ENCODE peak calls at places on chromosome 14, in ten cellular contexts. X is COR-L47; I is RWPE1; R is hypothalamus; N is T-helper 9 cell; T is brain microvascular endothelial cell; K is activated T-cell treated with anti-CD3 and anti-CD28 coated beads, Interleukin-2, amount 50 U/mL, for 4 hours; H is prostate gland; Q is naive thymus-derived CD8-positive, alpha-beta T cell; J is left cardiac atrium. P is an unnamed sample.

GRCh38 chr14:51869426-51870113 is 9.2 kb downstream of the GNG2 start:
- DNase-seq in R (no peak), H (no peak), N (peak), X (no peak), J (no peak), T (no peak), K (peak), I (no peak), Q (no peak), P (no peak)

GRCh38 chr14:100859781-100860180 is 33.9 kb downstream of the MEG3 start:
- DNase-seq in H (no peak), R (no peak), I (no peak), X (no peak), T (no peak), K (no peak), Q (no peak), J (no peak), N (no peak), P (no peak)

GRCh38 chr14:73696466-73697390 is 17.5 kb downstream of the PNMA1 start:
- DNase-seq in Q (no peak), I (peak), K (no peak), T (peak), R (no peak), N (no peak), J (no peak), X (no peak), H (no peak), P (no peak)

GRCh38 chr14:71361335-71361734 is 454.1 kb downstream of the PCNX1 start:
- DNase-seq in H (no peak), R (no peak), Q (no peak), K (no peak), N (no peak), T (peak), I (peak), X (no peak), J (no peak), P (no peak)

GRCh38 chr14:60999536-60999935 is 18.5 kb downstream of the SLC38A6 start:
- DNase-seq in I (no peak), X (no peak), R (no peak), K (no peak), T (no peak), H (no peak), N (no peak), J (no peak), Q (no peak), P (no peak)

GRCh38 chr14:71116206-71117122 is 209.2 kb downstream of the PCNX1 start:
- DNase-seq in K (no peak), X (no peak), R (no peak), Q (no peak), N (no peak), H (no peak), I (no peak), J (no peak), T (no peak), P (no peak)

GRCh38 chr14:102592969-102593840 is 756 bp downstream of the RCOR1 start:
- DNase-seq in J (peak), T (no peak), H (peak), Q (peak), R (no peak), I (peak), X (peak), K (peak), N (peak), P (peak)

GRCh38 chr14:73764881-73765280 is 50.7 kb upstream of the PNMA1 start:
- DNase-seq in K (no peak), I (no peak), N (no peak), J (peak), Q (no peak), X (no peak), T (no peak), H (peak), R (no peak), P (peak)

GRCh38 chr14:100019156-100019882 is 45.9 kb upstream of the EVL start:
- DNase-seq in T (peak), X (no peak), I (no peak), H (no peak), K (no peak), R (no peak), Q (no peak), N (no peak), J (no peak), P (no peak)

GRCh38 chr14:67166450-67166853 is 22.8 kb upstream of the GARIN2 start:
- DNase-seq in X (no peak), T (peak), N (peak), Q (no peak), I (peak), K (peak), H (peak), J (no peak), R (no peak), P (peak)

GRCh38 chr14:104390221-104390931 is 189.2 kb upstream of the C14orf180 start:
- DNase-seq in Q (no peak), J (no peak), R (no peak), T (no peak), X (no peak), H (no peak), N (no peak), I (no peak), K (no peak), P (no peak)

GRCh38 chr14:49992901-49993335 is 100.0 kb downstream of the ARF6 start:
- DNase-seq in R (no peak), X (no peak), N (no peak), Q (no peak), H (no peak), K (no peak), I (no peak), T (peak), J (peak), P (peak)

GRCh38 chr14:26765768-26766550 is 168.1 kb upstream of the NOVA1 start:
- DNase-seq in J (peak), Q (no peak), K (no peak), N (no peak), T (peak), H (no peak), X (peak), I (no peak), R (no peak), P (peak)

GRCh38 chr14:103549361-103550311 is 12.8 kb downstream of the BAG5 start:
- DNase-seq in K (no peak), I (no peak), T (no peak), R (peak), N (no peak), J (peak), Q (no peak), H (no peak), X (no peak), P (no peak)

GRCh38 chr14:92552066-92552465 is 38.5 kb downstream of the RIN3 start:
- DNase-seq in R (no peak), K (no peak), T (no peak), N (no peak), H (no peak), Q (no peak), I (no peak), J (no peak), X (no peak), P (no peak)

GRCh38 chr14:36773136-36773540 is 111.5 kb downstream of the PAX9 start:
- DNase-seq in I (peak), H (no peak), X (no peak), Q (no peak), N (no peak), K (no peak), J (no peak), T (peak), R (no peak), P (no peak)

GRCh38 chr14:24277606-24278321 is 6.4 kb upstream of the RABGGTA start:
- DNase-seq in X (no peak), H (no peak), I (no peak), Q (no peak), J (no peak), K (no peak), T (no peak), R (no peak), N (no peak), P (peak)

GRCh38 chr14:76820700-76821099 is 5.5 kb upstream of the LRRC74A start:
- DNase-seq in T (no peak), Q (no peak), K (no peak), X (no peak), J (no peak), H (no peak), N (no peak), I (no peak), R (no peak), P (no peak)

GRCh38 chr14:31420013-31420318 is 384 bp downstream of the HEATR5A start:
- DNase-seq in H (peak), Q (peak), K (peak), T (no peak), J (peak), R (no peak), I (peak), X (peak), N (peak), P (peak)

GRCh38 chr14:24058260-24058950 is 6.6 kb downstream of the CARMIL3 start:
- DNase-seq in R (peak), J (peak), I (peak), K (peak), Q (peak), N (peak), T (peak), H (peak), X (peak), P (peak)

GRCh38 chr14:100737526-100737925 is 10.8 kb downstream of the DLK1 start:
- DNase-seq in R (no peak), I (no peak), H (no peak), Q (no peak), N (no peak), X (no peak), T (no peak), K (no peak), J (peak), P (no peak)

GRCh38 chr14:91281346-91281745 is 36.8 kb upstream of the GPR68 start:
- DNase-seq in T (no peak), R (no peak), J (no peak), I (peak), N (no peak), Q (no peak), X (no peak), H (no peak), K (no peak), P (no peak)

P was measured in mucosa of gallbladder.